ENCODE peak calls at places on chromosomes 1 and 21, in ten cellular contexts. One of them, this sample, is unnamed.
A peak's percentile ranks its signal among the peaks of the same experiment; 100 is the strongest.

GRCh38 chr1:10639301-10640078 is 157.0 kb downstream of the CASZ1 start:
- DNase-seq in progenitor cell of endocrine pancreas: no peak
- DNase-seq in spleen: no peak
- DNase-seq in activated gamma-delta T cell treated with anti-CD3 and anti-CD28 coated beads, Interleukin-2, amount 50 U/mL, for 16 hours: no peak
- DNase-seq in T-helper 9 cell: no peak
- DNase-seq in Panc1: no peak
- DNase-seq in CD4-positive, alpha-beta T cell: no peak
- DNase-seq in endothelial cell: peak; percentile 47
- DNase-seq in Right ventricle myocardium superior: no peak
- DNase-seq in lower lobe of right lung: no peak
- DNase-seq in this sample: no peak

GRCh38 chr1:164479242-164479641 is 79.7 kb upstream of the PBX1 start:
- DNase-seq in progenitor cell of endocrine pancreas: no peak
- DNase-seq in spleen: no peak
- DNase-seq in activated gamma-delta T cell treated with anti-CD3 and anti-CD28 coated beads, Interleukin-2, amount 50 U/mL, for 16 hours: no peak
- DNase-seq in T-helper 9 cell: no peak
- DNase-seq in Panc1: no peak
- DNase-seq in CD4-positive, alpha-beta T cell: no peak
- DNase-seq in endothelial cell: no peak
- DNase-seq in Right ventricle myocardium superior: no peak
- DNase-seq in lower lobe of right lung: no peak
- DNase-seq in this sample: no peak

GRCh38 chr1:46478721-46479485 is 10.7 kb upstream of the DMBX1 start:
- DNase-seq in progenitor cell of endocrine pancreas: no peak
- DNase-seq in spleen: peak; percentile 72
- DNase-seq in activated gamma-delta T cell treated with anti-CD3 and anti-CD28 coated beads, Interleukin-2, amount 50 U/mL, for 16 hours: no peak
- DNase-seq in T-helper 9 cell: no peak
- DNase-seq in Panc1: no peak
- DNase-seq in CD4-positive, alpha-beta T cell: no peak
- DNase-seq in endothelial cell: no peak
- DNase-seq in Right ventricle myocardium superior: no peak
- DNase-seq in lower lobe of right lung: no peak
- DNase-seq in this sample: no peak

GRCh38 chr1:107255469-107255868 is 114.6 kb downstream of the NTNG1 start:
- DNase-seq in progenitor cell of endocrine pancreas: no peak
- DNase-seq in spleen: no peak
- DNase-seq in activated gamma-delta T cell treated with anti-CD3 and anti-CD28 coated beads, Interleukin-2, amount 50 U/mL, for 16 hours: no peak
- DNase-seq in T-helper 9 cell: no peak
- DNase-seq in Panc1: no peak
- DNase-seq in CD4-positive, alpha-beta T cell: no peak
- DNase-seq in endothelial cell: no peak
- DNase-seq in Right ventricle myocardium superior: no peak
- DNase-seq in lower lobe of right lung: no peak
- DNase-seq in this sample: no peak

GRCh38 chr1:160681067-160681890 is 30.3 kb downstream of the CD48 start:
- DNase-seq in progenitor cell of endocrine pancreas: peak; percentile 26
- DNase-seq in spleen: peak; percentile 94
- DNase-seq in activated gamma-delta T cell treated with anti-CD3 and anti-CD28 coated beads, Interleukin-2, amount 50 U/mL, for 16 hours: peak; percentile 82
- DNase-seq in T-helper 9 cell: peak; percentile 86
- DNase-seq in Panc1: peak; percentile 25
- DNase-seq in CD4-positive, alpha-beta T cell: peak; percentile 91
- DNase-seq in endothelial cell: peak; percentile 93
- DNase-seq in Right ventricle myocardium superior: peak; percentile 83
- DNase-seq in lower lobe of right lung: peak; percentile 85
- DNase-seq in this sample: peak; percentile 82

GRCh38 chr21:29621525-29621924 is 318.3 kb downstream of the GRIK1 start:
- DNase-seq in progenitor cell of endocrine pancreas: no peak
- DNase-seq in spleen: no peak
- DNase-seq in activated gamma-delta T cell treated with anti-CD3 and anti-CD28 coated beads, Interleukin-2, amount 50 U/mL, for 16 hours: no peak
- DNase-seq in T-helper 9 cell: no peak
- DNase-seq in Panc1: no peak
- DNase-seq in CD4-positive, alpha-beta T cell: no peak
- DNase-seq in endothelial cell: no peak
- DNase-seq in Right ventricle myocardium superior: no peak
- DNase-seq in lower lobe of right lung: no peak
- DNase-seq in this sample: no peak

GRCh38 chr21:44304846-44305245 is 5.0 kb downstream of the PFKL start:
- DNase-seq in progenitor cell of endocrine pancreas: peak; percentile 50
- DNase-seq in spleen: no peak
- DNase-seq in activated gamma-delta T cell treated with anti-CD3 and anti-CD28 coated beads, Interleukin-2, amount 50 U/mL, for 16 hours: peak; percentile 29
- DNase-seq in T-helper 9 cell: peak; percentile 26
- DNase-seq in Panc1: no peak
- DNase-seq in CD4-positive, alpha-beta T cell: peak; percentile 32
- DNase-seq in endothelial cell: peak; percentile 60
- DNase-seq in Right ventricle myocardium superior: no peak
- DNase-seq in lower lobe of right lung: no peak
- DNase-seq in this sample: no peak

GRCh38 chr1:8674912-8675311 is 142.5 kb downstream of the RERE start:
- DNase-seq in progenitor cell of endocrine pancreas: no peak
- DNase-seq in spleen: no peak
- DNase-seq in activated gamma-delta T cell treated with anti-CD3 and anti-CD28 coated beads, Interleukin-2, amount 50 U/mL, for 16 hours: no peak
- DNase-seq in T-helper 9 cell: no peak
- DNase-seq in Panc1: no peak
- DNase-seq in CD4-positive, alpha-beta T cell: no peak
- DNase-seq in endothelial cell: no peak
- DNase-seq in Right ventricle myocardium superior: no peak
- DNase-seq in lower lobe of right lung: no peak
- DNase-seq in this sample: no peak

GRCh38 chr1:112358798-112359408 is 37.1 kb upstream of the CTTNBP2NL start:
- DNase-seq in progenitor cell of endocrine pancreas: peak; percentile 21
- DNase-seq in spleen: peak; percentile 83
- DNase-seq in activated gamma-delta T cell treated with anti-CD3 and anti-CD28 coated beads, Interleukin-2, amount 50 U/mL, for 16 hours: no peak
- DNase-seq in T-helper 9 cell: no peak
- DNase-seq in Panc1: no peak
- DNase-seq in CD4-positive, alpha-beta T cell: peak; percentile 6
- DNase-seq in endothelial cell: peak; percentile 60
- DNase-seq in Right ventricle myocardium superior: peak; percentile 89
- DNase-seq in lower lobe of right lung: peak; percentile 77
- DNase-seq in this sample: peak; percentile 9

GRCh38 chr1:222090103-222090502 is 348.2 kb upstream of the DUSP10 start:
- DNase-seq in progenitor cell of endocrine pancreas: no peak
- DNase-seq in spleen: no peak
- DNase-seq in activated gamma-delta T cell treated with anti-CD3 and anti-CD28 coated beads, Interleukin-2, amount 50 U/mL, for 16 hours: no peak
- DNase-seq in T-helper 9 cell: no peak
- DNase-seq in Panc1: no peak
- DNase-seq in CD4-positive, alpha-beta T cell: no peak
- DNase-seq in endothelial cell: no peak
- DNase-seq in Right ventricle myocardium superior: no peak
- DNase-seq in lower lobe of right lung: no peak
- DNase-seq in this sample: no peak

GRCh38 chr1:197633447-197634039 is 141.7 kb downstream of the DENND1B start:
- DNase-seq in progenitor cell of endocrine pancreas: no peak
- DNase-seq in spleen: peak; percentile 35
- DNase-seq in activated gamma-delta T cell treated with anti-CD3 and anti-CD28 coated beads, Interleukin-2, amount 50 U/mL, for 16 hours: no peak
- DNase-seq in T-helper 9 cell: no peak
- DNase-seq in Panc1: no peak
- DNase-seq in CD4-positive, alpha-beta T cell: no peak
- DNase-seq in endothelial cell: no peak
- DNase-seq in Right ventricle myocardium superior: no peak
- DNase-seq in lower lobe of right lung: no peak
- DNase-seq in this sample: no peak

GRCh38 chr1:237754627-237755026 is 136.1 kb downstream of the ZP4 start:
- DNase-seq in progenitor cell of endocrine pancreas: no peak
- DNase-seq in spleen: no peak
- DNase-seq in activated gamma-delta T cell treated with anti-CD3 and anti-CD28 coated beads, Interleukin-2, amount 50 U/mL, for 16 hours: no peak
- DNase-seq in T-helper 9 cell: no peak
- DNase-seq in Panc1: no peak
- DNase-seq in CD4-positive, alpha-beta T cell: no peak
- DNase-seq in endothelial cell: no peak
- DNase-seq in Right ventricle myocardium superior: no peak
- DNase-seq in lower lobe of right lung: no peak
- DNase-seq in this sample: no peak

GRCh38 chr1:101073836-101074235 is 48.3 kb upstream of the DPH5 start:
- DNase-seq in progenitor cell of endocrine pancreas: no peak
- DNase-seq in spleen: no peak
- DNase-seq in activated gamma-delta T cell treated with anti-CD3 and anti-CD28 coated beads, Interleukin-2, amount 50 U/mL, for 16 hours: no peak
- DNase-seq in T-helper 9 cell: no peak
- DNase-seq in Panc1: no peak
- DNase-seq in CD4-positive, alpha-beta T cell: no peak
- DNase-seq in endothelial cell: no peak
- DNase-seq in Right ventricle myocardium superior: no peak
- DNase-seq in lower lobe of right lung: no peak
- DNase-seq in this sample: no peak

GRCh38 chr1:54391450-54392071 is 14.6 kb downstream of the SSBP3 start:
- DNase-seq in progenitor cell of endocrine pancreas: no peak
- DNase-seq in spleen: no peak
- DNase-seq in activated gamma-delta T cell treated with anti-CD3 and anti-CD28 coated beads, Interleukin-2, amount 50 U/mL, for 16 hours: no peak
- DNase-seq in T-helper 9 cell: no peak
- DNase-seq in Panc1: no peak
- DNase-seq in CD4-positive, alpha-beta T cell: no peak
- DNase-seq in endothelial cell: no peak
- DNase-seq in Right ventricle myocardium superior: no peak
- DNase-seq in lower lobe of right lung: no peak
- DNase-seq in this sample: no peak

GRCh38 chr1:24236170-24237045 is 49.3 kb upstream of the IFNLR1 start:
- DNase-seq in progenitor cell of endocrine pancreas: no peak
- DNase-seq in spleen: no peak
- DNase-seq in activated gamma-delta T cell treated with anti-CD3 and anti-CD28 coated beads, Interleukin-2, amount 50 U/mL, for 16 hours: no peak
- DNase-seq in T-helper 9 cell: no peak
- DNase-seq in Panc1: peak; percentile 74
- DNase-seq in CD4-positive, alpha-beta T cell: no peak
- DNase-seq in endothelial cell: no peak
- DNase-seq in Right ventricle myocardium superior: no peak
- DNase-seq in lower lobe of right lung: no peak
- DNase-seq in this sample: peak; percentile 11

GRCh38 chr1:155193275-155193990 is 14.3 kb downstream of the THBS3 start:
- DNase-seq in progenitor cell of endocrine pancreas: peak; percentile 96
- DNase-seq in spleen: peak; percentile 95
- DNase-seq in activated gamma-delta T cell treated with anti-CD3 and anti-CD28 coated beads, Interleukin-2, amount 50 U/mL, for 16 hours: peak; percentile 63
- DNase-seq in T-helper 9 cell: peak; percentile 58
- DNase-seq in Panc1: peak; percentile 69
- DNase-seq in CD4-positive, alpha-beta T cell: peak; percentile 57
- DNase-seq in endothelial cell: peak; percentile 99
- DNase-seq in Right ventricle myocardium superior: peak; percentile 91
- DNase-seq in lower lobe of right lung: peak; percentile 95
- DNase-seq in this sample: peak; percentile 21

GRCh38 chr1:71311396-71311795 is 230.6 kb upstream of the ZRANB2 start:
- DNase-seq in progenitor cell of endocrine pancreas: no peak
- DNase-seq in spleen: no peak
- DNase-seq in activated gamma-delta T cell treated with anti-CD3 and anti-CD28 coated beads, Interleukin-2, amount 50 U/mL, for 16 hours: no peak
- DNase-seq in T-helper 9 cell: no peak
- DNase-seq in Panc1: no peak
- DNase-seq in CD4-positive, alpha-beta T cell: no peak
- DNase-seq in endothelial cell: no peak
- DNase-seq in Right ventricle myocardium superior: no peak
- DNase-seq in lower lobe of right lung: no peak
- DNase-seq in this sample: no peak

GRCh38 chr21:40333731-40334130 is 466.5 kb downstream of the PCP4 start:
- DNase-seq in progenitor cell of endocrine pancreas: no peak
- DNase-seq in spleen: no peak
- DNase-seq in activated gamma-delta T cell treated with anti-CD3 and anti-CD28 coated beads, Interleukin-2, amount 50 U/mL, for 16 hours: no peak
- DNase-seq in T-helper 9 cell: no peak
- DNase-seq in Panc1: no peak
- DNase-seq in CD4-positive, alpha-beta T cell: no peak
- DNase-seq in endothelial cell: no peak
- DNase-seq in Right ventricle myocardium superior: no peak
- DNase-seq in lower lobe of right lung: no peak
- DNase-seq in this sample: no peak

GRCh38 chr1:240562111-240562590 is 49.8 kb downstream of the GREM2 start:
- DNase-seq in progenitor cell of endocrine pancreas: no peak
- DNase-seq in spleen: no peak
- DNase-seq in activated gamma-delta T cell treated with anti-CD3 and anti-CD28 coated beads, Interleukin-2, amount 50 U/mL, for 16 hours: no peak
- DNase-seq in T-helper 9 cell: no peak
- DNase-seq in Panc1: no peak
- DNase-seq in CD4-positive, alpha-beta T cell: no peak
- DNase-seq in endothelial cell: no peak
- DNase-seq in Right ventricle myocardium superior: no peak
- DNase-seq in lower lobe of right lung: no peak
- DNase-seq in this sample: peak; percentile 9

GRCh38 chr1:186735463-186735862 is 55.2 kb upstream of the PTGS2 start:
- DNase-seq in progenitor cell of endocrine pancreas: no peak
- DNase-seq in spleen: no peak
- DNase-seq in activated gamma-delta T cell treated with anti-CD3 and anti-CD28 coated beads, Interleukin-2, amount 50 U/mL, for 16 hours: no peak
- DNase-seq in T-helper 9 cell: no peak
- DNase-seq in Panc1: no peak
- DNase-seq in CD4-positive, alpha-beta T cell: no peak
- DNase-seq in endothelial cell: no peak
- DNase-seq in Right ventricle myocardium superior: no peak
- DNase-seq in lower lobe of right lung: no peak
- DNase-seq in this sample: no peak

GRCh38 chr1:215279682-215280081 is 197.1 kb downstream of the KCNK2 start:
- DNase-seq in progenitor cell of endocrine pancreas: no peak
- DNase-seq in spleen: no peak
- DNase-seq in activated gamma-delta T cell treated with anti-CD3 and anti-CD28 coated beads, Interleukin-2, amount 50 U/mL, for 16 hours: no peak
- DNase-seq in T-helper 9 cell: no peak
- DNase-seq in Panc1: no peak
- DNase-seq in CD4-positive, alpha-beta T cell: no peak
- DNase-seq in endothelial cell: no peak
- DNase-seq in Right ventricle myocardium superior: no peak
- DNase-seq in lower lobe of right lung: no peak
- DNase-seq in this sample: no peak

GRCh38 chr1:193368302-193368701 is 181.9 kb upstream of the B3GALT2 start:
- DNase-seq in progenitor cell of endocrine pancreas: no peak
- DNase-seq in spleen: no peak
- DNase-seq in activated gamma-delta T cell treated with anti-CD3 and anti-CD28 coated beads, Interleukin-2, amount 50 U/mL, for 16 hours: no peak
- DNase-seq in T-helper 9 cell: no peak
- DNase-seq in Panc1: no peak
- DNase-seq in CD4-positive, alpha-beta T cell: no peak
- DNase-seq in endothelial cell: no peak
- DNase-seq in Right ventricle myocardium superior: no peak
- DNase-seq in lower lobe of right lung: no peak
- DNase-seq in this sample: no peak

GRCh38 chr1:92701147-92701546 is 83.8 kb downstream of the EVI5 start:
- DNase-seq in progenitor cell of endocrine pancreas: no peak
- DNase-seq in spleen: no peak
- DNase-seq in activated gamma-delta T cell treated with anti-CD3 and anti-CD28 coated beads, Interleukin-2, amount 50 U/mL, for 16 hours: no peak
- DNase-seq in T-helper 9 cell: no peak
- DNase-seq in Panc1: no peak
- DNase-seq in CD4-positive, alpha-beta T cell: no peak
- DNase-seq in endothelial cell: no peak
- DNase-seq in Right ventricle myocardium superior: no peak
- DNase-seq in lower lobe of right lung: no peak
- DNase-seq in this sample: no peak

GRCh38 chr1:33137800-33138199 is 44.0 kb downstream of the TRIM62 start:
- DNase-seq in progenitor cell of endocrine pancreas: peak; percentile 40
- DNase-seq in spleen: no peak
- DNase-seq in activated gamma-delta T cell treated with anti-CD3 and anti-CD28 coated beads, Interleukin-2, amount 50 U/mL, for 16 hours: peak; percentile 13
- DNase-seq in T-helper 9 cell: peak; percentile 13
- DNase-seq in Panc1: no peak
- DNase-seq in CD4-positive, alpha-beta T cell: no peak
- DNase-seq in endothelial cell: peak; percentile 69
- DNase-seq in Right ventricle myocardium superior: no peak
- DNase-seq in lower lobe of right lung: no peak
- DNase-seq in this sample: no peak

GRCh38 chr1:167404161-167404888 is 114.0 kb downstream of the CD247 start:
- DNase-seq in progenitor cell of endocrine pancreas: no peak
- DNase-seq in spleen: no peak
- DNase-seq in activated gamma-delta T cell treated with anti-CD3 and anti-CD28 coated beads, Interleukin-2, amount 50 U/mL, for 16 hours: no peak
- DNase-seq in T-helper 9 cell: no peak
- DNase-seq in Panc1: no peak
- DNase-seq in CD4-positive, alpha-beta T cell: no peak
- DNase-seq in endothelial cell: no peak
- DNase-seq in Right ventricle myocardium superior: no peak
- DNase-seq in lower lobe of right lung: no peak
- DNase-seq in this sample: no peak

GRCh38 chr1:7727816-7728477 is 43.1 kb upstream of the VAMP3 start:
- DNase-seq in progenitor cell of endocrine pancreas: no peak
- DNase-seq in spleen: no peak
- DNase-seq in activated gamma-delta T cell treated with anti-CD3 and anti-CD28 coated beads, Interleukin-2, amount 50 U/mL, for 16 hours: no peak
- DNase-seq in T-helper 9 cell: no peak
- DNase-seq in Panc1: no peak
- DNase-seq in CD4-positive, alpha-beta T cell: no peak
- DNase-seq in endothelial cell: no peak
- DNase-seq in Right ventricle myocardium superior: no peak
- DNase-seq in lower lobe of right lung: no peak
- DNase-seq in this sample: no peak

GRCh38 chr1:116842654-116843053 is 67.1 kb upstream of the PTGFRN start:
- DNase-seq in progenitor cell of endocrine pancreas: no peak
- DNase-seq in spleen: no peak
- DNase-seq in activated gamma-delta T cell treated with anti-CD3 and anti-CD28 coated beads, Interleukin-2, amount 50 U/mL, for 16 hours: no peak
- DNase-seq in T-helper 9 cell: no peak
- DNase-seq in Panc1: no peak
- DNase-seq in CD4-positive, alpha-beta T cell: no peak
- DNase-seq in endothelial cell: no peak
- DNase-seq in Right ventricle myocardium superior: no peak
- DNase-seq in lower lobe of right lung: no peak
- DNase-seq in this sample: no peak

GRCh38 chr1:26922201-26922729 is 722 bp downstream of the NUDC start:
- DNase-seq in progenitor cell of endocrine pancreas: no peak
- DNase-seq in spleen: no peak
- DNase-seq in activated gamma-delta T cell treated with anti-CD3 and anti-CD28 coated beads, Interleukin-2, amount 50 U/mL, for 16 hours: no peak
- DNase-seq in T-helper 9 cell: no peak
- DNase-seq in Panc1: no peak
- DNase-seq in CD4-positive, alpha-beta T cell: no peak
- DNase-seq in endothelial cell: no peak
- DNase-seq in Right ventricle myocardium superior: no peak
- DNase-seq in lower lobe of right lung: no peak
- DNase-seq in this sample: no peak

This sample was measured in NK-92 treated with Interleukin-12 subunit alpha and Interleukin-12 subunit beta, amount 100 ng/mL, for 24 hours.